ENCODE peak calls at places on chromosomes 1 and 21, in seven cellular contexts. One of them, this sample, is unnamed.
A peak's percentile ranks its signal among the peaks of the same experiment; 100 is the strongest.

GRCh38 chr1:55107111-55107510 is 67.8 kb downstream of the PCSK9 start:
- DNase-seq in OCI-LY7: no peak
- DNase-seq in GM23248: no peak
- DNase-seq in GM23338: no peak
- DNase-seq in HCT116: no peak
- DNase-seq in PC-3: no peak
- DNase-seq in PC-9: no peak
- DNase-seq in this sample: no peak

GRCh38 chr1:173476197-173476663 is 905 bp upstream of the PRDX6 start:
- DNase-seq in GM23338: no peak
- DNase-seq in PC-9: no peak
- DNase-seq in PC-3: peak; percentile 40
- DNase-seq in GM23248: no peak
- DNase-seq in OCI-LY7: peak; percentile 5
- DNase-seq in HCT116: no peak
- DNase-seq in this sample: no peak

GRCh38 chr1:212613440-212614335 is 5.1 kb downstream of the ATF3 start:
- DNase-seq in GM23248: peak; percentile 95
- DNase-seq in PC-3: peak; percentile 53
- DNase-seq in GM23338: no peak
- DNase-seq in HCT116: no peak
- DNase-seq in PC-9: no peak
- DNase-seq in OCI-LY7: no peak
- DNase-seq in this sample: no peak

GRCh38 chr21:17045214-17045835 is 467.5 kb upstream of the CXADR start:
- DNase-seq in HCT116: no peak
- DNase-seq in PC-9: no peak
- DNase-seq in PC-3: peak; percentile 33
- DNase-seq in OCI-LY7: peak; percentile 3
- DNase-seq in GM23248: peak; percentile 53
- DNase-seq in GM23338: peak; percentile 38
- DNase-seq in this sample: peak; percentile 44

GRCh38 chr1:222769968-222770620 is 33.1 kb downstream of the FAM177B start:
- DNase-seq in PC-3: peak; percentile 58
- DNase-seq in OCI-LY7: no peak
- DNase-seq in PC-9: no peak
- DNase-seq in GM23338: no peak
- DNase-seq in HCT116: no peak
- DNase-seq in GM23248: peak; percentile 16
- DNase-seq in this sample: no peak

GRCh38 chr1:166184897-166185296 is 18.1 kb upstream of the FAM78B start:
- DNase-seq in PC-3: peak; percentile 85
- DNase-seq in HCT116: no peak
- DNase-seq in OCI-LY7: no peak
- DNase-seq in PC-9: no peak
- DNase-seq in GM23338: no peak
- DNase-seq in GM23248: peak; percentile 6
- DNase-seq in this sample: no peak

GRCh38 chr1:109312978-109313775 is 6.4 kb upstream of the MYBPHL start:
- DNase-seq in OCI-LY7: no peak
- DNase-seq in GM23338: no peak
- DNase-seq in PC-9: no peak
- DNase-seq in PC-3: no peak
- DNase-seq in GM23248: no peak
- DNase-seq in HCT116: no peak
- DNase-seq in this sample: peak; percentile 43

GRCh38 chr1:151005729-151006330 is 872 bp downstream of the MINDY1 start:
- DNase-seq in OCI-LY7: no peak
- DNase-seq in PC-9: no peak
- DNase-seq in HCT116: no peak
- DNase-seq in PC-3: no peak
- DNase-seq in GM23248: peak; percentile 25
- DNase-seq in GM23338: no peak
- DNase-seq in this sample: no peak

GRCh38 chr1:212860713-212861581 is 2.9 kb downstream of the FLVCR1 start:
- DNase-seq in PC-3: peak; percentile 70
- DNase-seq in HCT116: no peak
- DNase-seq in OCI-LY7: no peak
- DNase-seq in PC-9: no peak
- DNase-seq in GM23248: peak; percentile 38
- DNase-seq in GM23338: peak; percentile 44
- DNase-seq in this sample: no peak

GRCh38 chr1:28282426-28283407 is 23.4 kb downstream of the SESN2 start:
- DNase-seq in OCI-LY7: no peak
- DNase-seq in PC-9: no peak
- DNase-seq in GM23338: no peak
- DNase-seq in GM23248: no peak
- DNase-seq in HCT116: no peak
- DNase-seq in PC-3: no peak
- DNase-seq in this sample: no peak

GRCh38 chr1:106876384-106876783 is 180.1 kb upstream of the PRMT6 start:
- DNase-seq in GM23248: no peak
- DNase-seq in HCT116: no peak
- DNase-seq in PC-9: no peak
- DNase-seq in PC-3: no peak
- DNase-seq in GM23338: peak; percentile 16
- DNase-seq in OCI-LY7: peak; percentile 32
- DNase-seq in this sample: no peak

GRCh38 chr1:30877205-30877912 is 31.2 kb downstream of the SDC3 start:
- DNase-seq in GM23338: peak; percentile 43
- DNase-seq in PC-3: no peak
- DNase-seq in OCI-LY7: no peak
- DNase-seq in PC-9: no peak
- DNase-seq in HCT116: no peak
- DNase-seq in GM23248: peak; percentile 84
- DNase-seq in this sample: no peak

GRCh38 chr21:38267136-38267535 is 10.3 kb downstream of the KCNJ15 start:
- DNase-seq in GM23248: peak; percentile 70
- DNase-seq in GM23338: no peak
- DNase-seq in HCT116: no peak
- DNase-seq in PC-9: no peak
- DNase-seq in PC-3: no peak
- DNase-seq in OCI-LY7: no peak
- DNase-seq in this sample: no peak

GRCh38 chr1:184953600-184954219 is 20.6 kb downstream of the NIBAN1 start:
- DNase-seq in GM23338: no peak
- DNase-seq in PC-9: no peak
- DNase-seq in GM23248: peak; percentile 76
- DNase-seq in OCI-LY7: no peak
- DNase-seq in PC-3: peak; percentile 61
- DNase-seq in HCT116: no peak
- DNase-seq in this sample: no peak

GRCh38 chr1:191851799-191852595 is 306.3 kb upstream of the RGS18 start:
- DNase-seq in PC-3: peak; percentile 20
- DNase-seq in OCI-LY7: no peak
- DNase-seq in GM23338: no peak
- DNase-seq in PC-9: no peak
- DNase-seq in GM23248: no peak
- DNase-seq in HCT116: no peak
- DNase-seq in this sample: no peak

GRCh38 chr1:38733761-38734160 is 125.8 kb downstream of the RRAGC start:
- DNase-seq in PC-3: no peak
- DNase-seq in GM23338: no peak
- DNase-seq in GM23248: no peak
- DNase-seq in OCI-LY7: no peak
- DNase-seq in HCT116: no peak
- DNase-seq in PC-9: no peak
- DNase-seq in this sample: no peak

GRCh38 chr1:185960377-185961151 is 226.4 kb downstream of the HMCN1 start:
- DNase-seq in HCT116: no peak
- DNase-seq in GM23248: peak; percentile 30
- DNase-seq in PC-3: no peak
- DNase-seq in GM23338: no peak
- DNase-seq in PC-9: no peak
- DNase-seq in OCI-LY7: no peak
- DNase-seq in this sample: no peak

GRCh38 chr1:178931843-178932551 is 61.1 kb upstream of the ANGPTL1 start:
- DNase-seq in PC-9: no peak
- DNase-seq in HCT116: no peak
- DNase-seq in GM23338: no peak
- DNase-seq in GM23248: peak; percentile 53
- DNase-seq in OCI-LY7: no peak
- DNase-seq in PC-3: no peak
- DNase-seq in this sample: no peak

GRCh38 chr1:155527672-155528071 is 34.9 kb downstream of the ASH1L start:
- DNase-seq in OCI-LY7: no peak
- DNase-seq in HCT116: no peak
- DNase-seq in GM23338: no peak
- DNase-seq in GM23248: no peak
- DNase-seq in PC-9: no peak
- DNase-seq in PC-3: no peak
- DNase-seq in this sample: no peak

GRCh38 chr1:198778049-198778448 is 139.2 kb downstream of the PTPRC start:
- DNase-seq in GM23338: no peak
- DNase-seq in GM23248: no peak
- DNase-seq in OCI-LY7: no peak
- DNase-seq in PC-9: no peak
- DNase-seq in HCT116: no peak
- DNase-seq in PC-3: no peak
- DNase-seq in this sample: no peak

DNA sequence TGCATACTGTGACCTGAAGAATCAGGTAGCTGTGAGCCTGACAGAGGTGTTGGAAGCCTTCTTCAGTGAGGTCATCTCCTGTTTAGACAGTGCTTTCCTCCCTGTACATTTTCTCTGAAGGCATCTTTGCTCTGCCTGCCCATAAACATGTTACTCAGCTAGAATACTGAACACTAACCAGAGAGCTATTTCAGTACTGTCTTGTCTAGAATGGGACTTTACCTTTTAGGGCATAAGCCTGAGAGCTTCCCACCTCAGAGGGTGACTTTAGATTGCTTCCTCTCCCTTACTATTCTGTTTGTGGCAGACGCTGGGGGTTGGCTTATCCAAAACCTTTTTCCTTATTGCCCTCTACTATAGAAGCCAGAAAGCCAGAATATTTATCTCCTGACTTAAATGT is 23.3 kb upstream of the ZNF326 start:
- DNase-seq in HCT116: no peak
- DNase-seq in PC-3: peak; percentile 43
- DNase-seq in PC-9: no peak
- DNase-seq in GM23248: no peak
- DNase-seq in OCI-LY7: no peak
- DNase-seq in GM23338: no peak
- DNase-seq in this sample: no peak
- H3K9me2 ChIP-seq in HCT116: no peaks in the 10 kb centered on the region
- H3K9me2 ChIP-seq in PC-3: no peaks in the 10 kb centered on the region
- H3K9me2 ChIP-seq in PC-9: no peaks in the 10 kb centered on the region
- H3K9me2 ChIP-seq in GM23248: no peaks in the 10 kb centered on the region
- H3K9me2 ChIP-seq in OCI-LY7: no peaks in the 10 kb centered on the region
- H3K9me2 ChIP-seq in GM23338: no peaks in the 10 kb centered on the region
- H3K9me2 ChIP-seq in this sample: no peaks in the 10 kb centered on the region

GRCh38 chr1:225744745-225745144 is 32.9 kb upstream of the SRP9 start:
- DNase-seq in GM23248: no peak
- DNase-seq in HCT116: no peak
- DNase-seq in PC-9: no peak
- DNase-seq in OCI-LY7: no peak
- DNase-seq in PC-3: no peak
- DNase-seq in GM23338: no peak
- DNase-seq in this sample: no peak
- H3K9me2 ChIP-seq in GM23248: no peaks in the 10 kb centered on the region
- H3K9me2 ChIP-seq in HCT116: no peaks in the 10 kb centered on the region
- H3K9me2 ChIP-seq in PC-9: no peaks in the 10 kb centered on the region
- H3K9me2 ChIP-seq in OCI-LY7: no peaks in the 10 kb centered on the region
- H3K9me2 ChIP-seq in PC-3: no peaks in the 10 kb centered on the region
- H3K9me2 ChIP-seq in GM23338: no peaks in the 10 kb centered on the region
- H3K9me2 ChIP-seq in this sample: no peaks in the 10 kb centered on the region

GRCh38 chr1:64041366-64042131 is 161.9 kb upstream of the UBE2U start:
- DNase-seq in GM23248: no peak
- DNase-seq in HCT116: no peak
- DNase-seq in OCI-LY7: no peak
- DNase-seq in PC-9: no peak
- DNase-seq in GM23338: no peak
- DNase-seq in PC-3: no peak
- DNase-seq in this sample: no peak

GRCh38 chr1:64043976-64044375 is 159.4 kb upstream of the UBE2U start:
- DNase-seq in PC-3: peak; percentile 76
- DNase-seq in OCI-LY7: no peak
- DNase-seq in PC-9: no peak
- DNase-seq in GM23338: no peak
- DNase-seq in HCT116: no peak
- DNase-seq in GM23248: peak; percentile 87
- DNase-seq in this sample: no peak

GRCh38 chr1:64046243-64046642 is 157.2 kb upstream of the UBE2U start:
- DNase-seq in PC-9: no peak
- DNase-seq in OCI-LY7: no peak
- DNase-seq in PC-3: no peak
- DNase-seq in HCT116: no peak
- DNase-seq in GM23248: no peak
- DNase-seq in GM23338: peak; percentile 62
- DNase-seq in this sample: no peak

GRCh38 chr1:64042331-64043100 is 160.9 kb upstream of the UBE2U start:
- DNase-seq in PC-9: no peak
- DNase-seq in GM23338: no peak
- DNase-seq in PC-3: peak; percentile 96
- DNase-seq in GM23248: peak; percentile 91
- DNase-seq in HCT116: no peak
- DNase-seq in OCI-LY7: no peak
- DNase-seq in this sample: no peak

GRCh38 chr1:64043328-64043727 is 160.1 kb upstream of the UBE2U start:
- DNase-seq in PC-9: no peak
- DNase-seq in OCI-LY7: no peak
- DNase-seq in HCT116: no peak
- DNase-seq in GM23248: peak; percentile 54
- DNase-seq in GM23338: no peak
- DNase-seq in PC-3: no peak
- DNase-seq in this sample: no peak
- H3K9me2 ChIP-seq in PC-9: no peaks in the 10 kb centered on the region
- H3K9me2 ChIP-seq in OCI-LY7: no peaks in the 10 kb centered on the region
- H3K9me2 ChIP-seq in HCT116: no peaks in the 10 kb centered on the region
- H3K9me2 ChIP-seq in GM23248: no peaks in the 10 kb centered on the region
- H3K9me2 ChIP-seq in GM23338: no peaks in the 10 kb centered on the region
- H3K9me2 ChIP-seq in PC-3: no peaks in the 10 kb centered on the region
- H3K9me2 ChIP-seq in this sample: no peaks in the 10 kb centered on the region

GRCh38 chr1:19222979-19223824 is 13.1 kb upstream of the UBR4 start:
- DNase-seq in GM23338: no peak
- DNase-seq in PC-3: peak; percentile 52
- DNase-seq in PC-9: no peak
- DNase-seq in GM23248: peak; percentile 45
- DNase-seq in HCT116: no peak
- DNase-seq in OCI-LY7: no peak
- DNase-seq in this sample: no peak
- H3K9me2 ChIP-seq in GM23338: no peaks in the 10 kb centered on the region
- H3K9me2 ChIP-seq in PC-3: no peaks in the 10 kb centered on the region
- H3K9me2 ChIP-seq in PC-9: no peaks in the 10 kb centered on the region
- H3K9me2 ChIP-seq in GM23248: no peaks in the 10 kb centered on the region
- H3K9me2 ChIP-seq in HCT116: no peaks in the 10 kb centered on the region
- H3K9me2 ChIP-seq in OCI-LY7: no peaks in the 10 kb centered on the region
- H3K9me2 ChIP-seq in this sample: no peaks in the 10 kb centered on the region

This sample was measured in SK-N-SH.